ENCODE peak calls at places on chromosomes 5 and 9, in four cellular contexts. L is ovary, I is upper lobe of left lung, X is Panc1. A is an unnamed sample.
A peak's percentile ranks its signal among the peaks of the same experiment; 100 is the strongest.

GRCh38 chr5:32225445-32225844 is 51.3 kb upstream of the GOLPH3 start:
- DNase-seq in L (no peak), I (peak; percentile 81), X (no peak), A (no peak)

GRCh38 chr5:112823181-112823580 is 37.9 kb upstream of the SRP19 start:
- DNase-seq in L (no peak), I (no peak), X (no peak), A (no peak)

GRCh38 chr9:136095028-136095494 is at the start of gene NACC2:
- DNase-seq in L (peak; percentile 82), I (peak; percentile 73), X (no peak), A (no peak)

GRCh38 chr9:111621895-111622480 is 9.1 kb upstream of the DNAJC25 start:
- DNase-seq in L (no peak), I (no peak), X (peak; percentile 51), A (no peak)

GRCh38 chr9:90642570-90643539 is at the start of gene DIRAS2:
- DNase-seq in L (peak; percentile 37), I (peak; percentile 66), X (no peak), A (no peak)

GRCh38 chr5:173835131-173835530 is 53.0 kb upstream of the CPEB4 start:
- DNase-seq in L (no peak), I (peak; percentile 48), X (no peak), A (no peak)

GRCh38 chr5:151870820-151871219 is 53.8 kb downstream of the GLRA1 start:
- DNase-seq in L (no peak), I (no peak), X (peak; percentile 24), A (no peak)

GRCh38 chr9:109098221-109098959 is 21.4 kb downstream of the TMEM245 start:
- DNase-seq in L (no peak), I (no peak), X (no peak), A (no peak)

GRCh38 chr5:14444161-14444560 is 137.4 kb upstream of the OTULINL start:
- DNase-seq in L (no peak), I (no peak), X (no peak), A (no peak)

GRCh38 chr9:134399435-134400056 is 73.3 kb downstream of the RXRA start:
- DNase-seq in L (no peak), I (no peak), X (no peak), A (no peak)

GRCh38 chr5:135327429-135328127 is 71.5 kb downstream of the MACROH2A1 start:
- DNase-seq in L (no peak), I (no peak), X (no peak), A (no peak)

GRCh38 chr5:152883061-152883460 is 478.0 kb upstream of the NMUR2 start:
- DNase-seq in L (no peak), I (no peak), X (no peak), A (no peak)

GRCh38 chr9:130196643-130197042 is 24.4 kb downstream of the NCS1 start:
- DNase-seq in L (no peak), I (no peak), X (no peak), A (no peak)

GRCh38 chr9:78298046-78298511 is 1.2 kb downstream of the PSAT1 start:
- DNase-seq in L (no peak), I (no peak), X (no peak), A (no peak)

GRCh38 chr9:131419029-131419614 is 25.2 kb downstream of the PRRC2B start:
- DNase-seq in L (peak; percentile 31), I (no peak), X (no peak), A (no peak)

GRCh38 chr5:76291305-76292077 is 111.6 kb upstream of the IQGAP2 start:
- DNase-seq in L (no peak), I (no peak), X (no peak), A (no peak)

GRCh38 chr9:38278457-38278856 is 114.0 kb upstream of the ALDH1B1 start:
- DNase-seq in L (no peak), I (no peak), X (no peak), A (no peak)

GRCh38 chr5:123220616-123221146 is 131.6 kb downstream of the PRDM6 start:
- DNase-seq in L (no peak), I (no peak), X (no peak), A (no peak)

GRCh38 chr9:14068690-14069089 is 245.3 kb downstream of the NFIB start:
- DNase-seq in L (no peak), I (no peak), X (no peak), A (no peak)

GRCh38 chr5:123456242-123456641 is 33.0 kb upstream of the CEP120 start:
- DNase-seq in L (no peak), I (no peak), X (no peak), A (no peak)

GRCh38 chr5:157816682-157817268 is 42.2 kb downstream of the CLINT1 start:
- DNase-seq in L (no peak), I (no peak), X (no peak), A (no peak)

GRCh38 chr5:80082731-80083114 is 47.6 kb downstream of the THBS4 start:
- DNase-seq in L (peak; percentile 90), I (peak; percentile 70), X (no peak), A (peak; percentile 88)

GRCh38 chr9:69120380-69121154 is 53.5 kb upstream of the TJP2 start:
- DNase-seq in L (peak; percentile 55), I (peak; percentile 91), X (no peak), A (peak; percentile 85)

GRCh38 chr9:15192856-15193255 is 114.2 kb downstream of the TTC39B start:
- DNase-seq in L (no peak), I (no peak), X (no peak), A (no peak)

GRCh38 chr9:92115977-92116285 is 718 bp upstream of the SPTLC1 start:
- DNase-seq in L (no peak), I (no peak), X (no peak), A (no peak)

GRCh38 chr5:156103116-156103860 is 223.7 kb upstream of the SGCD start:
- DNase-seq in L (no peak), I (no peak), X (no peak), A (no peak)

GRCh38 chr5:73968729-73969128 is 342.7 kb downstream of the ARHGEF28 start:
- DNase-seq in L (no peak), I (no peak), X (no peak), A (no peak)

GRCh38 chr5:98103807-98104206 is 669.7 kb upstream of the RGMB start:
- DNase-seq in L (no peak), I (no peak), X (no peak), A (no peak)

GRCh38 chr9:96501981-96502833 is 52.2 kb downstream of the HABP4 start:
- DNase-seq in L (no peak), I (no peak), X (no peak), A (no peak)

GRCh38 chr5:140795259-140795641 is 598 bp downstream of the PCDHA2 start:
- DNase-seq in L (no peak), I (no peak), X (no peak), A (no peak)
- TF ChIP-seq CTCF in L (no peak), I (no peak), X (no peak), A (no peak)

DNA sequence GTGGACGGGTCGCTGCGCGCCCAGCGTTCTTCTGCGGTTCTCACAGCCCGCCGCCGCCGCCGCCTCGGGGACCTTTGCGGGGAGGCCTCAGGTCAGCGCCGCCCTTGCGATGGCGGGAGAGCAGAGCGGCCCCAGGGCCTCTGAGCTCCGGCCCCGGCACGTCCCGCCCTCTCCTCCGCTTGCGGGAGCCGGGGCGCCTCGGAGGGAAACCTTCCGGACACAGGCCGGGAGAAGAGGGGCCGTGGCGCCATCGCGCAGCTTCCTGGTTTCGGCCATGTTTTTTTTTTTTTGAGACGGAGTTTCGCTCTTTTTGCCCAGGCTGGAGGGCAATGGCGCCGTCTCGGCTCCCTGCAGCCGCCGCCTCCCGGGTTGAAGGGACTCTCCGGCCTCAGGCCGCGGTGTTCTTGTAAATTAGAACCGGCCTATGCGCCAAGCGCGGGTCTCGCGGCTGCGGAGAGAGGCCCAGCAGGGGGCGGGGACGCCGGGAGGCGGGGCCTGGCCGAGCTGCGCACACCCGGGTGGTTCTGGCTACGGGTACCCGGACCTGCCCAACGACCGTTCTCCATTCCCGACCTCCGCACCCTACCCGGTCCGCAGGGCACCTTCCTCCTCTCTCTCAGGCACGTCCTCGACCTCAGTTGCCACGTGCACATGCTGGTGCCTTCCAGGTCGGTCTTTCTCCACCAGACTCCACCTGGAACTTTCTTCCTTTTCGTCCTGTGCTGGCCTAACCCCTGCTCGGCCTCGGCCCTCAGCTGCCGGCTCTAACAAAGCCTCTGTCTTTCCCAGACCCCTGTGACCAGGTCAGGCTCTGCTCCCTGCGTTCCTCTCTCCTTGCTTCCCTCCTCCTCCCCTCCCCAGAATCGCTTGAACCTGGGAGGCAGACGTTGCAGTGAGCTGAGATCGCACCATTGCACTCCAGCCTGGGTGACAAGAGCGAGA is 28.8 kb upstream of the MGAT1 start:
- DNase-seq in L (peak; percentile 92), I (peak; percentile 93), X (peak; percentile 28), A (peak; percentile 91)
- TF ChIP-seq CTCF in L (peak; percentile 14), I (peak; percentile 44), X (no peak), A (no peak)

GRCh38 chr5:67842806-67843205 is 372.8 kb upstream of the PIK3R1 start:
- DNase-seq in L (no peak), I (no peak), X (no peak), A (no peak)
- TF ChIP-seq CTCF in L (no peak), I (no peak), X (no peak), A (peak; percentile 19)

DNA sequence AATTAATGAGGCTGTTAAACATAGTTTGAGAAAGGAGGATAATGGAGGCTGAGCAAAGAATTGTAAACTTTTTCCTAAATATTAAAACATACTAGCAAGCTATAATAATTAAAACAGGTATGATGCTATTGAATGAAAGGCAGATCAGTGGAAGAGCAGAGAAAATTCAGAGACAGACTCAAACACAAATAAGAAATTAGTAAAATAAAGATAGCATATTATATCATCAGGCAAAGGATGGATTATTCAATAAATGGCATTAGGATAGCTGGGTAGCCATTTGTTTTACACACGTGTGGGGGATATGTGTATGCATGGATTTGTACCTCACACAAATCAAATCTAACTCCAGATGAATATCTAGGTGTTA is 50.6 kb downstream of the MRPS27 start:
- DNase-seq in L (no peak), I (no peak), X (no peak), A (no peak)
- TF ChIP-seq CTCF in L (no peak), I (no peak), X (peak; percentile 51), A (no peak)

DNA sequence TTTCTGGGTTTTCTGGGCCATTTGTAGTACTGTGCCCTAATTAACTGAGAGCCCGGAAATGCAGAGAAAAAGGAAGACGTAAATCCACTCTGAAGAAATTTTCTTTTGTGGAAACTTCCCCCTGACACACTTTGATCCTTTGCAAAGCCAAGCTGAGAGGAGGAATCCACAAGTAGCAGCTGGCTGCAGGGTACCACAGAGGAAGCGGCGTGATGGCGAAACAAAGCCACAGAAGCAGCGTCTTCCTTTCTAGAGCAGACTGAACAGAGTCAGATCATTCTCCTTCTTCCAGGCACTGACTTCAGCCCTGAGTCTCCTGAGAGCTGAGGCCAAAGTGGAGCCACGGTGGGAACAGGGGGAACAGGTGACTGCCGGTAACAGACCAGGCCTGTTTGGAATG is 47.1 kb upstream of the ZNF354A start:
- DNase-seq in L (no peak), I (peak; percentile 68), X (no peak), A (no peak)
- TF ChIP-seq CTCF in L (no peak), I (no peak), X (no peak), A (no peak)

GRCh38 chr5:148912714-148913398 is 86.4 kb downstream of the ADRB2 start:
- DNase-seq in L (no peak), I (no peak), X (peak; percentile 78), A (no peak)
- TF ChIP-seq CTCF in L (no peak), I (no peak), X (peak; percentile 78), A (no peak)

GRCh38 chr5:86115164-86115563 is 502.6 kb upstream of the COX7C start:
- DNase-seq in L (no peak), I (no peak), X (no peak), A (no peak)

GRCh38 chr5:86118542-86118941 is 499.2 kb upstream of the COX7C start:
- DNase-seq in L (no peak), I (no peak), X (no peak), A (no peak)
- TF ChIP-seq CTCF in L (no peak), I (no peak), X (no peak), A (no peak)

A was measured in suprapubic skin.